ENCODE peak calls at places on chromosomes 11 and 22, in four cellular contexts. G is spleen, W is esophagus squamous epithelium, E is transverse colon. S is an unnamed sample. For H3K27me3, the result is how much of the 10 kb centered on the place peaks cover.

GRCh38 chr11:28919194-28919593 is 811.0 kb downstream of the METTL15 start:
- DNase-seq in G (no peak), W (no peak), E (no peak), S (no peak)

GRCh38 chr11:78420796-78421209 is 3.2 kb upstream of the GAB2 start:
- DNase-seq in G (peak), W (no peak), E (peak), S (peak)

GRCh38 chr11:110833033-110833484 is 120.8 kb upstream of the ARHGAP20 start:
- DNase-seq in G (no peak), W (no peak), E (no peak), S (no peak)

GRCh38 chr11:127931811-127932210 is 655.5 kb downstream of the ETS1 start:
- DNase-seq in G (no peak), W (no peak), E (no peak), S (no peak)

GRCh38 chr11:76702378-76703128 is 32.0 kb upstream of the LRRC32 start:
- DNase-seq in G (no peak), W (no peak), E (no peak), S (no peak)

GRCh38 chr11:75400110-75400865 is 970 bp downstream of the RPS3 start:
- DNase-seq in G (no peak), W (no peak), E (no peak), S (no peak)

GRCh38 chr22:20239951-20240773 is 28.0 kb downstream of the RTN4R start:
- DNase-seq in G (no peak), W (no peak), E (no peak), S (peak)

GRCh38 chr11:115222863-115223530 is 281.2 kb downstream of the CADM1 start:
- DNase-seq in G (no peak), W (no peak), E (no peak), S (no peak)

GRCh38 chr11:106344392-106344791 is 266.9 kb downstream of the AASDHPPT start:
- DNase-seq in G (no peak), W (no peak), E (no peak), S (no peak)

GRCh38 chr11:115745041-115745440 is 240.8 kb upstream of the CADM1 start:
- DNase-seq in G (no peak), W (no peak), E (no peak), S (no peak)

GRCh38 chr11:16605440-16605970 is 132.9 kb upstream of the C11orf58 start:
- DNase-seq in G (peak), W (no peak), E (peak), S (no peak)

GRCh38 chr11:72578991-72579815 is 95.0 kb downstream of the PDE2A start:
- DNase-seq in G (peak), W (no peak), E (peak), S (no peak)

GRCh38 chr11:12291313-12291712 is 86.1 kb upstream of the PARVA start:
- DNase-seq in G (no peak), W (no peak), E (no peak), S (no peak)

GRCh38 chr22:45915151-45915550 is 61.8 kb downstream of the WNT7B start:
- DNase-seq in G (no peak), W (no peak), E (no peak), S (no peak)

DNA sequence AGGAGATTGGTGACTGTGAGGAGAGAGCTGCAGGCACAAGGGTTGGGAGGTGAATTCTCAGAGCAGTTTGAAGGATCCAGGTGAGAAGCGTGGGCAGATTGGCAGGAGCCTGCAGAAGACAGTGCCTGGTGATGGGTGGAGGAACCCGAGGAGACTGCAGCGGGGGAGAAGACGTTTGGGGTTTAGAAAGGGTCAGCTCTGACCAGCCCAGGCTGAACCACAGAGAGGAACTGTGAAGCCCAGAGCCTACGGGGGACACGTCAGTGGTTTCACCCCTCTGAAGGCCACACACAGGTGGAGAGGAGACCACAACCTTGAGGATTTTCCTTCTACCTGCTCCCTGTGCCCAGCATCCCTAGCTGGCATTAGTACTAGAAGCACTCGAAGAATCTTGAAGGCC is 154.8 kb upstream of the TBCEL start:
- DNase-seq in G (no peak), W (no peak), E (no peak), S (no peak)
- H3K27me3 ChIP-seq in G (under half), W (under half), E (under half), S (under half)

GRCh38 chr11:120546312-120547205 is 35.0 kb downstream of the GRIK4 start:
- DNase-seq in G (no peak), W (no peak), E (peak), S (peak)
- H3K4me3 ChIP-seq in G (no peak), W (no peak), E (no peak), S (no peak)

DNA sequence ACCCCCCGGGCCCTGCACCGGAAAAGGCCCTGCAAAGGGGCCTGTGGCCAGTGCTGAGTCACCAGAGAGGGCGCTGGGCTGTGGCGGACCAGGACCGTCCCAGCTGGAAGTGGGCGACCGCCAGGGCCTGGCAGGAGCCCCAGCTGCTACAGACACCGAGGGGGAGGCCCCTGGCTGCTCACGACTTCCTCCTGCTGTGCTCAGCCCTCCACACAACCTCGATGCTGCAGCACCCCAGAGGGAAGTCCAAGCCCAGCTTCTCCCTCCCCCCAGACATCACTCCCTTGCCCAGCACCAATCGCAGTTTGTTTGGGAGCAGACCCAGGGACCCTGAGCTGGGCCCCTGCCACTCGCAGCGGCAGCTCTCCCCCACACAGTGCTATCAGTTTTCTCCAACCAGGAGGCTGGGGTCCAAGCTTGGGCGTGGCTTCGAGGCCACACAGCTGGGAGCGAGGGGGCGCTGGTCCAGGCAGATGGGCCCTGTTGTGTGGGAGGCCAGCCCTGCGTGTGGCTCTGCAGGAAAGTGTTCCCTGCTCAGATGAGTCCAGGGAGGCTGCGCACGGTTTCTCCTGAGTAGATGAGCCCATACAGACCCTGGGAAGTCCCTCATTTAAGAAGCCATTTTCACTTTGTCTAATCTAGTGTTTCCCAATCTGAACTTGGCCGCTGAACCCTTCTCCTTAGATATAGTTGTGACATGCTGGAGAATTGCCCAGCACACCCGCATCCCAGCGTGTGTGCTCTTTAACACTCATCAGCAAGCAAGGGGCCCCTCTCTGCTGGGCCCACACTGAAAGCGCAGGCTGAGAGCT is 5.6 kb upstream of the SH3BP1 start:
- DNase-seq in G (peak), W (no peak), E (peak), S (peak)
- TF ChIP-seq POLR2A in G (no peak), W (peak), E (no peak), S (no peak)

GRCh38 chr22:48867891-48868290 is 959.8 kb downstream of the BRD1 start:
- DNase-seq in G (peak), W (no peak), E (no peak), S (no peak)
- H3K27me3 ChIP-seq in G (under half), W (under half), E (under half), S (under half)